ENCODE peak calls at places on chromosomes 5 and 9, in seven cellular contexts. N is stimulated activated effector memory CD8-positive, alpha-beta T cell treated with anti-CD3 and anti-CD28 coated beads, Interleukin-12 subunit alpha, Interleukin-12 subunit beta, amount 100 ng/mL, for 72 hours; L is RKO; V is PC-3; C is iris pigment epithelial cell; E is GM23248; W is GM04503. M is an unnamed sample.

GRCh38 chr5:82234880-82235279 is 43.3 kb downstream of the RPS23 start:
- DNase-seq in N (no peak), L (no peak), V (no peak), C (no peak), E (no peak), W (no peak), M (peak; percentile 5)

GRCh38 chr5:108884736-108885135 is 137.0 kb downstream of the FER start:
- DNase-seq in N (no peak), L (no peak), V (no peak), C (peak; percentile 91), E (peak; percentile 11), W (peak; percentile 5), M (peak; percentile 4)

GRCh38 chr5:7425830-7426229 is 29.9 kb downstream of the ADCY2 start:
- DNase-seq in N (no peak), L (no peak), V (no peak), C (no peak), E (peak; percentile 5), W (no peak), M (no peak)

GRCh38 chr5:76641514-76642120 is 18.4 kb upstream of the F2RL2 start:
- DNase-seq in N (peak; percentile 84), L (peak; percentile 58), V (peak; percentile 73), C (peak; percentile 83), E (peak; percentile 74), W (no peak), M (peak; percentile 83)

GRCh38 chr5:135190345-135191083 is 156.5 kb upstream of the PITX1 start:
- DNase-seq in N (no peak), L (no peak), V (no peak), C (peak; percentile 15), E (no peak), W (no peak), M (no peak)

GRCh38 chr9:130172161-130172857 is at the start of gene NCS1:
- DNase-seq in N (peak; percentile 60), L (peak; percentile 86), V (peak; percentile 38), C (peak; percentile 72), E (peak; percentile 87), W (no peak), M (peak; percentile 53)

GRCh38 chr5:151080620-151081425 is at the start of gene TNIP1:
- DNase-seq in N (peak; percentile 99), L (peak; percentile 89), V (peak; percentile 94), C (peak; percentile 91), E (peak; percentile 91), W (no peak), M (peak; percentile 94)

GRCh38 chr5:37915078-37915736 is 75.4 kb upstream of the GDNF start:
- DNase-seq in N (no peak), L (no peak), V (no peak), C (no peak), E (no peak), W (no peak), M (no peak)

GRCh38 chr5:67350600-67351315 is 154.2 kb upstream of the CD180 start:
- DNase-seq in N (no peak), L (no peak), V (no peak), C (no peak), E (peak; percentile 24), W (no peak), M (no peak)

GRCh38 chr5:116002116-116002906 is 30.0 kb upstream of the ARL14EPL start:
- DNase-seq in N (no peak), L (no peak), V (peak; percentile 43), C (peak; percentile 60), E (peak; percentile 40), W (no peak), M (peak; percentile 16)

GRCh38 chr5:67774796-67775195 is 440.8 kb upstream of the PIK3R1 start:
- DNase-seq in N (no peak), L (no peak), V (no peak), C (no peak), E (no peak), W (no peak), M (no peak)

GRCh38 chr9:77469515-77470197 is 178.5 kb downstream of the GNA14 start:
- DNase-seq in N (no peak), L (no peak), V (peak; percentile 15), C (peak; percentile 28), E (peak; percentile 82), W (no peak), M (no peak)

GRCh38 chr5:112878760-112879159 is 17.7 kb downstream of the SRP19 start:
- DNase-seq in N (peak; percentile 55), L (no peak), V (peak; percentile 48), C (peak; percentile 67), E (no peak), W (no peak), M (peak; percentile 56)

GRCh38 chr5:16504571-16504970 is 39.0 kb upstream of the ZNF622 start:
- DNase-seq in N (no peak), L (no peak), V (no peak), C (no peak), E (no peak), W (no peak), M (no peak)

GRCh38 chr5:94469889-94470288 is 148.5 kb downstream of the KIAA0825 start:
- DNase-seq in N (no peak), L (no peak), V (no peak), C (peak; percentile 85), E (peak; percentile 86), W (peak; percentile 8), M (no peak)

GRCh38 chr9:942805-943580 is 33.5 kb upstream of the DMRT3 start:
- DNase-seq in N (no peak), L (no peak), V (no peak), C (no peak), E (no peak), W (no peak), M (peak; percentile 28)

GRCh38 chr9:92618633-92619225 is 51.2 kb downstream of the IPPK start:
- DNase-seq in N (no peak), L (no peak), V (no peak), C (no peak), E (no peak), W (no peak), M (no peak)

GRCh38 chr9:93204470-93205043 is 20.6 kb downstream of the WNK2 start:
- DNase-seq in N (no peak), L (no peak), V (no peak), C (no peak), E (no peak), W (no peak), M (no peak)

GRCh38 chr5:135978212-135978631 is 23.4 kb upstream of the LECT2 start:
- DNase-seq in N (no peak), L (no peak), V (no peak), C (no peak), E (no peak), W (no peak), M (no peak)

GRCh38 chr9:112198646-112199045 is 23.5 kb upstream of the SUSD1 start:
- DNase-seq in N (no peak), L (no peak), V (no peak), C (no peak), E (no peak), W (no peak), M (no peak)